ENCODE peak calls at places on chromosomes 1 and 21, in six cellular contexts. D is brain microvascular endothelial cell, Z is left lung, H is B cell, P is HFF-Myc, G is RWPE1. L is an unnamed sample.

GRCh38 chr1:100019220-100019619 is 49.4 kb downstream of the SLC35A3 start:
- DNase-seq in D (no peak), Z (no peak), H (no peak), P (no peak), G (no peak), L (no peak)

GRCh38 chr21:38839683-38840286 is 34.1 kb downstream of the ETS2 start:
- DNase-seq in D (peak), Z (no peak), H (no peak), P (peak), G (peak), L (no peak)

GRCh38 chr1:61692155-61692783 is 32.7 kb downstream of the TM2D1 start:
- DNase-seq in D (peak), Z (no peak), H (no peak), P (peak), G (no peak), L (no peak)

GRCh38 chr1:235329139-235329808 is 904 bp downstream of the GGPS1 start:
- DNase-seq in D (peak), Z (peak), H (peak), P (no peak), G (peak), L (no peak)

GRCh38 chr1:217139513-217139912 is 416.3 kb upstream of the ESRRG start:
- DNase-seq in D (no peak), Z (no peak), H (no peak), P (no peak), G (no peak), L (no peak)

GRCh38 chr1:246779561-246780175 is 55.5 kb downstream of the SCCPDH start:
- DNase-seq in D (no peak), Z (no peak), H (no peak), P (no peak), G (no peak), L (no peak)

GRCh38 chr1:42936309-42937078 is 22.2 kb downstream of the SLC2A1 start:
- DNase-seq in D (no peak), Z (peak), H (peak), P (no peak), G (peak), L (peak)

GRCh38 chr21:44780140-44780508 is 21.5 kb downstream of the UBE2G2 start:
- DNase-seq in D (no peak), Z (no peak), H (no peak), P (no peak), G (no peak), L (no peak)

GRCh38 chr1:47697616-47698335 is 259.9 kb downstream of the FOXD2 start:
- DNase-seq in D (no peak), Z (no peak), H (peak), P (no peak), G (no peak), L (peak)

GRCh38 chr21:29193907-29194306 is 63.5 kb downstream of the MAP3K7CL start:
- DNase-seq in D (no peak), Z (no peak), H (no peak), P (no peak), G (no peak), L (no peak)

GRCh38 chr1:41333146-41333784 is 28.0 kb upstream of the FOXO6 start:
- DNase-seq in D (peak), Z (no peak), H (no peak), P (peak), G (no peak), L (no peak)

GRCh38 chr1:8334106-8334851 is 16.4 kb downstream of the SLC45A1 start:
- DNase-seq in D (no peak), Z (no peak), H (no peak), P (no peak), G (no peak), L (no peak)

GRCh38 chr1:59569198-59569597 is 245.6 kb upstream of the HOOK1 start:
- DNase-seq in D (no peak), Z (no peak), H (no peak), P (no peak), G (no peak), L (no peak)

GRCh38 chr1:206925116-206925736 is 3.5 kb upstream of the FCMR start:
- DNase-seq in D (no peak), Z (peak), H (peak), P (no peak), G (no peak), L (peak)

GRCh38 chr1:212699839-212700596 is at the start of gene BATF3:
- DNase-seq in D (no peak), Z (peak), H (peak), P (no peak), G (no peak), L (peak)

GRCh38 chr1:92936865-92937264 is 24.4 kb downstream of the DIPK1A start:
- DNase-seq in D (no peak), Z (no peak), H (no peak), P (no peak), G (no peak), L (no peak)

GRCh38 chr1:228758451-228758850 is 23.2 kb downstream of the RHOU start:
- DNase-seq in D (no peak), Z (no peak), H (no peak), P (no peak), G (no peak), L (no peak)

GRCh38 chr1:88080875-88081274 is 603.2 kb upstream of the PKN2 start:
- DNase-seq in D (no peak), Z (no peak), H (no peak), P (no peak), G (no peak), L (no peak)

GRCh38 chr1:88074661-88075060 is 609.4 kb upstream of the PKN2 start:
- DNase-seq in D (no peak), Z (no peak), H (no peak), P (no peak), G (no peak), L (no peak)

GRCh38 chr1:88075813-88076212 is 608.3 kb upstream of the PKN2 start:
- DNase-seq in D (no peak), Z (no peak), H (no peak), P (no peak), G (no peak), L (no peak)

GRCh38 chr1:88079036-88079435 is 605.0 kb upstream of the PKN2 start:
- DNase-seq in D (no peak), Z (no peak), H (no peak), P (no peak), G (no peak), L (no peak)
- TF ChIP-seq CTCF in D (peak), Z (no peak), H (peak), P (peak), G (no peak), L (peak)

DNA sequence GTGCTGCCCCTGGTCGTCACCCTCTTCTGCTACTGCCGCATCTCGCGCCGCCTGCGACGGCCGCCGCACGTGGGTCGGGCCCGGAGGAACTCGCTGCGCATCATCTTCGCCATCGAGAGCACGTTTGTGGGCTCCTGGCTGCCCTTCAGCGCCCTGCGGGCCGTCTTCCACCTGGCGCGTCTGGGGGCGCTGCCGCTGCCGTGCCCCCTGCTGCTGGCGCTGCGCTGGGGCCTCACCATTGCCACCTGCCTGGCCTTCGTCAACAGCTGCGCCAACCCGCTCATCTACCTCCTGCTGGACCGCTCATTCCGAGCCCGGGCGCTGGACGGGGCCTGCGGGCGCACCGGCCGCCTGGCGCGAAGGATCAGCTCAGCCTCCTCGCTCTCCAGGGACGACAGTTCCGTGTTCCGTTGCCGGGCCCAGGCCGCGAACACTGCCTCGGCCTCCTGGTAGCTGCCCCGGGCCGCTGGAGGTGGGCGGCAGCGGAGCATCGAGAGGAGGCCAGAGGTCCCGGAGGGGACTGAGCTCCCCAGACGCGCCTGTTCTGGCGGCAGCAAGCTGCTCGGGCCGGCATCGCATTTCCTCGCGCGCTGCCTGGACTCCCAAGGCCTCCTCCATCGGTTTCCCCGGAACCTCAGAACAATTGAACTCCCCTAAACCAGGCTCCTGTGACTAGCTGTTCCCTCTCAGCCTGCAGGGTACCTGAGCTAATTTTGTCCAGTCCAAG is 1.1 kb downstream of the GPR25 start:
- DNase-seq in D (no peak), Z (no peak), H (no peak), P (no peak), G (no peak), L (peak)
- TF ChIP-seq CTCF in D (no peak), Z (no peak), H (no peak), P (no peak), G (no peak), L (no peak)

GRCh38 chr1:39106949-39107740 is 81.0 kb downstream of the NDUFS5 start:
- DNase-seq in D (no peak), Z (no peak), H (no peak), P (no peak), G (no peak), L (no peak)
- TF ChIP-seq CTCF in D (no peak), Z (no peak), H (no peak), P (no peak), G (no peak), L (no peak)

DNA sequence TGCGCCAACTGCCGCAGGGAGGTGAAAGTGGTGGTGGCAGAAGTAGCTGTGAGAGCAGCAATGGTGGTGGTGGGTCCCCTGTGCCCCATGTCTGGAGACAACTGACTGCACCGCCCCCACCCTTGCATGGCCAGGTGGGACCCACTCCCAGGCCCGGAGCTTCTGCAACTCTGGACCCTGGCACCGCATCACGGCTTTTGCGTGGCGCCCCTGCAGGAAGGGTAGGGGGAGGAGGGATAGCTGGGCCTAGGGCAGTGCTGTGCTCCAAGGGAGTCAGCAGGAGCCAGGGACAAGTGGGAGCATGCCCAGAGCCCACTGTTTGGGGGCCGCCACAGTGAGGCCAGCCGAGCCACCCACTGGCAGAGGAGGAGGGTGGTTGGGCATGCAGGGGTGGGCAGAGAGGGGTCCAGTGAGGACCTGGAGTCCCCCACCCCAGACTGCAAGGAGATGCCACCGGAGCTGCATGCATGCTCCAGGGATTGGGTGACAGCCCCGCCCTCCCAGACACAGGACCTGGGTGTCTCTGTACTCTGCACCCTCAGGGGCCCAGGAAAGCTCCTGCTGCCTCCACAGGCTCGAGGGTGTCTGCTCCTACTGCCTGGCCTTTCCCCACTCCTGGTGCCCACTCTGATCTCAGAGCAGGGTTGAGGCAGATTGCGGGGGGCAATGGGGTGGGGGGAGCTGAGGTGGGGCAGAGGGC is 9.8 kb upstream of the CTTNBP2NL start:
- DNase-seq in D (no peak), Z (no peak), H (no peak), P (no peak), G (no peak), L (no peak)
- TF ChIP-seq CTCF in D (no peak), Z (no peak), H (no peak), P (no peak), G (no peak), L (no peak)

L was measured in upper lobe of right lung.